ENCODE peak calls at places on chromosomes 11 and 22, in six cellular contexts. One of them, this sample, is unnamed.

GRCh38 chr11:24747275-24748251 is 250.7 kb downstream of the LUZP2 start:
- DNase-seq in fibroblast of the aortic adventitia: no peak
- DNase-seq in T follicular helper cell: no peak
- DNase-seq in renal cortical epithelial cell: no peak
- DNase-seq in Right ventricle myocardium superior: no peak
- DNase-seq in activated CD8-positive, alpha-beta memory T cell treated with anti-CD3 and anti-CD28 coated beads for 4 hours: no peak
- DNase-seq in this sample: no peak

GRCh38 chr22:38868286-38868721 is 3.7 kb downstream of the CBX6 start:
- DNase-seq in Right ventricle myocardium superior: no peak
- DNase-seq in T follicular helper cell: no peak
- DNase-seq in activated CD8-positive, alpha-beta memory T cell treated with anti-CD3 and anti-CD28 coated beads for 4 hours: no peak
- DNase-seq in fibroblast of the aortic adventitia: no peak
- DNase-seq in renal cortical epithelial cell: no peak
- DNase-seq in this sample: no peak

GRCh38 chr22:46436595-46437163 is 100.7 kb downstream of the CELSR1 start:
- DNase-seq in fibroblast of the aortic adventitia: peak
- DNase-seq in Right ventricle myocardium superior: no peak
- DNase-seq in activated CD8-positive, alpha-beta memory T cell treated with anti-CD3 and anti-CD28 coated beads for 4 hours: no peak
- DNase-seq in renal cortical epithelial cell: no peak
- DNase-seq in T follicular helper cell: no peak
- DNase-seq in this sample: no peak

GRCh38 chr22:40567106-40567505 is 69.4 kb downstream of the MRTFA start:
- DNase-seq in activated CD8-positive, alpha-beta memory T cell treated with anti-CD3 and anti-CD28 coated beads for 4 hours: no peak
- DNase-seq in T follicular helper cell: no peak
- DNase-seq in Right ventricle myocardium superior: no peak
- DNase-seq in renal cortical epithelial cell: peak
- DNase-seq in fibroblast of the aortic adventitia: peak
- DNase-seq in this sample: no peak

GRCh38 chr11:19398772-19399542 is 158.2 kb upstream of the E2F8 start:
- DNase-seq in renal cortical epithelial cell: peak
- DNase-seq in fibroblast of the aortic adventitia: peak
- DNase-seq in T follicular helper cell: no peak
- DNase-seq in Right ventricle myocardium superior: no peak
- DNase-seq in activated CD8-positive, alpha-beta memory T cell treated with anti-CD3 and anti-CD28 coated beads for 4 hours: no peak
- DNase-seq in this sample: no peak

GRCh38 chr22:47618180-47618579 is 855.7 kb downstream of the TBC1D22A start:
- DNase-seq in fibroblast of the aortic adventitia: no peak
- DNase-seq in activated CD8-positive, alpha-beta memory T cell treated with anti-CD3 and anti-CD28 coated beads for 4 hours: no peak
- DNase-seq in renal cortical epithelial cell: no peak
- DNase-seq in Right ventricle myocardium superior: no peak
- DNase-seq in T follicular helper cell: no peak
- DNase-seq in this sample: no peak

GRCh38 chr11:32081129-32081641 is 9.7 kb upstream of the RCN1 start:
- DNase-seq in T follicular helper cell: no peak
- DNase-seq in renal cortical epithelial cell: peak
- DNase-seq in fibroblast of the aortic adventitia: peak
- DNase-seq in Right ventricle myocardium superior: no peak
- DNase-seq in activated CD8-positive, alpha-beta memory T cell treated with anti-CD3 and anti-CD28 coated beads for 4 hours: no peak
- DNase-seq in this sample: no peak

GRCh38 chr22:19122752-19123492 is 710 bp upstream of the DGCR2 start:
- DNase-seq in fibroblast of the aortic adventitia: peak
- DNase-seq in activated CD8-positive, alpha-beta memory T cell treated with anti-CD3 and anti-CD28 coated beads for 4 hours: no peak
- DNase-seq in T follicular helper cell: no peak
- DNase-seq in Right ventricle myocardium superior: no peak
- DNase-seq in renal cortical epithelial cell: no peak
- DNase-seq in this sample: no peak

GRCh38 chr11:4615856-4616444 is 7.9 kb upstream of the TRIM68 start:
- DNase-seq in Right ventricle myocardium superior: no peak
- DNase-seq in renal cortical epithelial cell: no peak
- DNase-seq in T follicular helper cell: no peak
- DNase-seq in activated CD8-positive, alpha-beta memory T cell treated with anti-CD3 and anti-CD28 coated beads for 4 hours: no peak
- DNase-seq in fibroblast of the aortic adventitia: no peak
- DNase-seq in this sample: no peak

GRCh38 chr11:130122141-130122575 is 37.4 kb upstream of the ST14 start:
- DNase-seq in renal cortical epithelial cell: no peak
- DNase-seq in fibroblast of the aortic adventitia: no peak
- DNase-seq in T follicular helper cell: no peak
- DNase-seq in activated CD8-positive, alpha-beta memory T cell treated with anti-CD3 and anti-CD28 coated beads for 4 hours: no peak
- DNase-seq in Right ventricle myocardium superior: no peak
- DNase-seq in this sample: no peak

GRCh38 chr11:116690623-116691022 is 82.2 kb downstream of the BUD13 start:
- DNase-seq in fibroblast of the aortic adventitia: no peak
- DNase-seq in T follicular helper cell: no peak
- DNase-seq in renal cortical epithelial cell: no peak
- DNase-seq in Right ventricle myocardium superior: no peak
- DNase-seq in activated CD8-positive, alpha-beta memory T cell treated with anti-CD3 and anti-CD28 coated beads for 4 hours: no peak
- DNase-seq in this sample: no peak

GRCh38 chr11:95556342-95557151 is 233.0 kb downstream of the FAM76B start:
- DNase-seq in activated CD8-positive, alpha-beta memory T cell treated with anti-CD3 and anti-CD28 coated beads for 4 hours: no peak
- DNase-seq in renal cortical epithelial cell: peak
- DNase-seq in Right ventricle myocardium superior: no peak
- DNase-seq in T follicular helper cell: no peak
- DNase-seq in fibroblast of the aortic adventitia: peak
- DNase-seq in this sample: no peak

GRCh38 chr11:132373405-132374141 is 1003.2 kb downstream of the NTM start:
- DNase-seq in renal cortical epithelial cell: no peak
- DNase-seq in activated CD8-positive, alpha-beta memory T cell treated with anti-CD3 and anti-CD28 coated beads for 4 hours: no peak
- DNase-seq in fibroblast of the aortic adventitia: no peak
- DNase-seq in T follicular helper cell: no peak
- DNase-seq in Right ventricle myocardium superior: no peak
- DNase-seq in this sample: no peak

GRCh38 chr11:59212744-59213573 is at the start of gene MPEG1:
- DNase-seq in fibroblast of the aortic adventitia: no peak
- DNase-seq in activated CD8-positive, alpha-beta memory T cell treated with anti-CD3 and anti-CD28 coated beads for 4 hours: no peak
- DNase-seq in renal cortical epithelial cell: no peak
- DNase-seq in Right ventricle myocardium superior: peak
- DNase-seq in T follicular helper cell: no peak
- DNase-seq in this sample: no peak

GRCh38 chr11:69295079-69295994 is 1.4 kb downstream of the MYEOV start:
- DNase-seq in activated CD8-positive, alpha-beta memory T cell treated with anti-CD3 and anti-CD28 coated beads for 4 hours: no peak
- DNase-seq in fibroblast of the aortic adventitia: no peak
- DNase-seq in T follicular helper cell: no peak
- DNase-seq in Right ventricle myocardium superior: no peak
- DNase-seq in renal cortical epithelial cell: no peak
- DNase-seq in this sample: no peak

GRCh38 chr11:113864410-113864809 is 11.0 kb downstream of the USP28 start:
- DNase-seq in renal cortical epithelial cell: no peak
- DNase-seq in activated CD8-positive, alpha-beta memory T cell treated with anti-CD3 and anti-CD28 coated beads for 4 hours: no peak
- DNase-seq in Right ventricle myocardium superior: no peak
- DNase-seq in T follicular helper cell: no peak
- DNase-seq in fibroblast of the aortic adventitia: no peak
- DNase-seq in this sample: no peak

GRCh38 chr22:23218867-23219251 is 38.5 kb downstream of the BCR start:
- DNase-seq in activated CD8-positive, alpha-beta memory T cell treated with anti-CD3 and anti-CD28 coated beads for 4 hours: no peak
- DNase-seq in renal cortical epithelial cell: peak
- DNase-seq in Right ventricle myocardium superior: peak
- DNase-seq in T follicular helper cell: no peak
- DNase-seq in fibroblast of the aortic adventitia: no peak
- DNase-seq in this sample: no peak

GRCh38 chr22:46114518-46115387 is 35.6 kb upstream of the PPARA start:
- DNase-seq in fibroblast of the aortic adventitia: no peak
- DNase-seq in Right ventricle myocardium superior: no peak
- DNase-seq in renal cortical epithelial cell: no peak
- DNase-seq in T follicular helper cell: no peak
- DNase-seq in activated CD8-positive, alpha-beta memory T cell treated with anti-CD3 and anti-CD28 coated beads for 4 hours: no peak
- DNase-seq in this sample: no peak

GRCh38 chr22:42179616-42180015 is 49.0 kb upstream of the CYP2D6 start:
- DNase-seq in Right ventricle myocardium superior: no peak
- DNase-seq in renal cortical epithelial cell: peak
- DNase-seq in T follicular helper cell: no peak
- DNase-seq in fibroblast of the aortic adventitia: peak
- DNase-seq in activated CD8-positive, alpha-beta memory T cell treated with anti-CD3 and anti-CD28 coated beads for 4 hours: no peak
- DNase-seq in this sample: no peak

GRCh38 chr11:133993107-133993506 is 36.3 kb upstream of the IGSF9B start:
- DNase-seq in Right ventricle myocardium superior: no peak
- DNase-seq in activated CD8-positive, alpha-beta memory T cell treated with anti-CD3 and anti-CD28 coated beads for 4 hours: no peak
- DNase-seq in T follicular helper cell: no peak
- DNase-seq in renal cortical epithelial cell: no peak
- DNase-seq in fibroblast of the aortic adventitia: no peak
- DNase-seq in this sample: no peak

GRCh38 chr11:96925862-96926261 is 536.0 kb downstream of the JRKL start:
- DNase-seq in activated CD8-positive, alpha-beta memory T cell treated with anti-CD3 and anti-CD28 coated beads for 4 hours: no peak
- DNase-seq in Right ventricle myocardium superior: no peak
- DNase-seq in renal cortical epithelial cell: no peak
- DNase-seq in T follicular helper cell: no peak
- DNase-seq in fibroblast of the aortic adventitia: no peak
- DNase-seq in this sample: no peak

GRCh38 chr11:111001986-111002616 is 243.4 kb upstream of the POU2AF2 start:
- DNase-seq in fibroblast of the aortic adventitia: peak
- DNase-seq in T follicular helper cell: no peak
- DNase-seq in activated CD8-positive, alpha-beta memory T cell treated with anti-CD3 and anti-CD28 coated beads for 4 hours: no peak
- DNase-seq in Right ventricle myocardium superior: no peak
- DNase-seq in renal cortical epithelial cell: peak
- DNase-seq in this sample: no peak

GRCh38 chr11:100932474-100933100 is 197.0 kb downstream of the PGR start:
- DNase-seq in activated CD8-positive, alpha-beta memory T cell treated with anti-CD3 and anti-CD28 coated beads for 4 hours: no peak
- DNase-seq in Right ventricle myocardium superior: no peak
- DNase-seq in T follicular helper cell: no peak
- DNase-seq in fibroblast of the aortic adventitia: peak
- DNase-seq in renal cortical epithelial cell: peak
- DNase-seq in this sample: peak